ENCODE peak calls at places on chromosomes 16 and 17, in seven cellular contexts. K is stomach, V is IMR-90, N is heart left ventricle, J is uterus, Q is tibial nerve, F is right lobe of liver. B is an unnamed sample. For H3K36me3, the result is how much of the 10 kb centered on the place peaks cover.

GRCh38 chr16:89784409-89784808 is 32.0 kb downstream of the FANCA start:
- DNase-seq in K (no peak), V (no peak), N (no peak), J (no peak), Q (no peak), F (no peak), B (no peak)

GRCh38 chr17:7307686-7308624 is 527 bp downstream of the EIF5A start:
- DNase-seq in K (peak), V (peak), N (peak), J (peak), Q (no peak), F (peak), B (peak)

GRCh38 chr17:933168-934083 is 46.1 kb downstream of the NXN start:
- DNase-seq in K (peak), V (peak), N (no peak), J (peak), Q (no peak), F (no peak), B (no peak)

GRCh38 chr17:35235289-35235688 is 7.6 kb upstream of the SLFN5 start:
- DNase-seq in K (no peak), V (no peak), N (no peak), J (no peak), Q (no peak), F (no peak), B (no peak)

GRCh38 chr16:79651363-79651762 is 50.8 kb upstream of the MAF start:
- DNase-seq in K (peak), V (peak), N (peak), J (peak), Q (peak), F (no peak), B (peak)

GRCh38 chr17:48131216-48131824 is 23.8 kb downstream of the SNX11 start:
- DNase-seq in K (peak), V (peak), N (peak), J (peak), Q (no peak), F (no peak), B (peak)

GRCh38 chr17:17435323-17435722 is 41.5 kb upstream of the MED9 start:
- DNase-seq in K (no peak), V (peak), N (no peak), J (no peak), Q (no peak), F (no peak), B (no peak)

GRCh38 chr17:6098050-6098449 is 27.9 kb downstream of the WSCD1 start:
- DNase-seq in K (no peak), V (no peak), N (no peak), J (no peak), Q (no peak), F (no peak), B (no peak)

GRCh38 chr17:21039839-21040575 is 2.8 kb downstream of the USP22 start:
- DNase-seq in K (no peak), V (peak), N (no peak), J (no peak), Q (no peak), F (no peak), B (no peak)

GRCh38 chr16:87330257-87330624 is 13.0 kb upstream of the C16orf95 start:
- DNase-seq in K (no peak), V (no peak), N (no peak), J (no peak), Q (no peak), F (no peak), B (no peak)

GRCh38 chr17:73521376-73521775 is 122.9 kb downstream of the SDK2 start:
- DNase-seq in K (no peak), V (no peak), N (no peak), J (no peak), Q (no peak), F (no peak), B (no peak)

GRCh38 chr16:86495756-86496261 is 14.5 kb upstream of the FOXF1 start:
- DNase-seq in K (no peak), V (no peak), N (no peak), J (no peak), Q (no peak), F (no peak), B (no peak)

GRCh38 chr16:4679854-4680636 is 13.3 kb upstream of the NUDT16L1 start:
- DNase-seq in K (peak), V (peak), N (peak), J (peak), Q (peak), F (peak), B (peak)

GRCh38 chr17:82105882-82106696 is 8.1 kb upstream of the FASN start:
- DNase-seq in K (peak), V (peak), N (no peak), J (peak), Q (no peak), F (no peak), B (peak)
- TF ChIP-seq POLR2A in K (peak), V (no peak), N (no peak), J (no peak), Q (peak), F (peak), B (peak)

GRCh38 chr16:27025581-27025980 is 41.1 kb upstream of the C16orf82 start:
- DNase-seq in K (no peak), V (no peak), N (no peak), J (no peak), Q (no peak), F (no peak), B (no peak)
- H3K36me3 ChIP-seq in K (under half), V (under half), N (under half), J (under half), Q (under half), F (under half), B (under half)

GRCh38 chr16:67562918-67563707 is 787 bp downstream of the CTCF start:
- DNase-seq in K (peak), V (peak), N (peak), J (peak), Q (no peak), F (peak), B (peak)

GRCh38 chr16:67561501-67561823 is 864 bp upstream of the CTCF start:
- DNase-seq in K (no peak), V (no peak), N (no peak), J (peak), Q (no peak), F (no peak), B (no peak)

GRCh38 chr16:67561824-67562525 is 351 bp upstream of the CTCF start:
- DNase-seq in K (peak), V (peak), N (peak), J (peak), Q (peak), F (peak), B (peak)

GRCh38 chr16:67563708-67564468 is 1.6 kb downstream of the CTCF start:
- DNase-seq in K (peak), V (peak), N (no peak), J (peak), Q (no peak), F (peak), B (peak)

DNA sequence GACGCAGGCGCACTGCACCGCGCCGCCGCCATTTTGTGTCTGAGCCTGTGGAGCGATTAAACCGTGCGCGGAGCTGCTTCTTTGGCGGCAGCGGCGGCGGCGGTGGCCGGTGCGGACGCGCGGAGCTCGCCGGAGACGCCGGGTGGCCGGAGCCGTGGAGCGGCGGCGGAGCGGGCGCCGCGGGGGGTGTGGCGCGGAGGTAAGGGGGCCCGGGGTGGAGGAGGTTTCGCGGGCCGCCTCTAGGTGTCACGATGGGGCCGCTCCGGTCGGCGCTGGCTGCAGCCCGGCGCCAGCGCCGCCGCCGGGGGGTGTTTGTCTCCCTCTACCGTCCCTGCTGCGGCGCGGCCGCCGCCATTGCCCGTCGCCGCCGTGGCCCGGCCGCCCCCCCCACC is at the start of gene CTCF:
- DNase-seq in K (peak), V (peak), N (peak), J (peak), Q (peak), F (peak), B (peak)
- TF ChIP-seq POLR2A in K (no peak), V (no peak), N (no peak), J (peak), Q (no peak), F (peak), B (no peak)

DNA sequence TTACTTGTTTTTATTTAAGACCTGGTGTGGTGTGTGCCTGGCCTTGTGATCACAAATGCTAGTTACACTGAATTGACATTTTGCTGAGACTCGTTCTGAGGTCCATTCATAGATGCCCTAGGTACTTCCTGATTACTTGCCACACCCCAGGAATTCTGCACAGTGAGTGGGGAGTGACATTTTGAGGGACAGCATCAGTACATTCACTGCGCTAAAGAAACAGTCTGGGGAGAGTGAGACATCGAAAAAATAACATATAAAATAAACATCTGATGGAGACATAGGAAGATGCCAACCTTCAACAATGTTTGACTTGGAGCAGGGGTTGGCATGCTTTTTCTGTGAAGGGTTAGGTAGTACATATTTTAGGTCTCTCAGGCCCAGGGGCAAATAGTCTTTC is 30.4 kb downstream of the ABCC1 start:
- DNase-seq in K (no peak), V (no peak), N (no peak), J (no peak), Q (no peak), F (no peak), B (no peak)
- H3K36me3 ChIP-seq in K (under half), V (under half), N (under half), J (under half), Q (under half), F (under half), B (under half)

GRCh38 chr17:76469076-76469990 is 1.9 kb downstream of the AANAT start:
- DNase-seq in K (no peak), V (no peak), N (no peak), J (no peak), Q (no peak), F (peak), B (no peak)
- TF ChIP-seq POLR2A in K (no peak), V (no peak), N (no peak), J (no peak), Q (no peak), F (no peak), B (no peak)

GRCh38 chr17:42843358-42843934 is 934 bp upstream of the AOC2 start:
- DNase-seq in K (no peak), V (peak), N (peak), J (no peak), Q (no peak), F (no peak), B (no peak)

GRCh38 chr17:42845556-42845917 is 1.2 kb downstream of the AOC2 start:
- DNase-seq in K (no peak), V (no peak), N (no peak), J (no peak), Q (no peak), F (no peak), B (no peak)

GRCh38 chr17:42844761-42845555 is 578 bp downstream of the AOC2 start:
- DNase-seq in K (no peak), V (no peak), N (no peak), J (no peak), Q (no peak), F (no peak), B (no peak)

GRCh38 chr17:42844271-42844670 is at the start of gene AOC2:
- DNase-seq in K (no peak), V (no peak), N (no peak), J (no peak), Q (no peak), F (no peak), B (no peak)

DNA sequence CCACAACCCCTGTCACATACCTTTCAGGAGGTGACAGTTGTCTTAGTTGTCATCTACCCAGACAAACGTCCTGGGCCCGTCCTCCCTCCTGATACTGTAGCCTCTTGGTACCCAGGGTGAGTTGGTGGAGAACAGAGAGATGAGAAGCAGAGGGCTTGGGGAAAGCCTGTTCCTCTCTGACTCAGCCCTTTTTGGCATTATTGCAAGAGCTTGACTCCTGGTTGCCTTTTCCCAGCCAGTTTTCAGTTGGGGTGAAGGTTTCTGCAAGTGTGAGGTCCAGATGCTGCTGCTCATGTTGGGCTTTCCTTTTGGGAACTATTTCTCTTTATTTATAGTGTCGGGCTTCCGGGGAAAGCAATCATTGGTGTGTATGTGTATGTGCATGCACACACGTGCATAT is 2.1 kb upstream of the AOC2 start:
- DNase-seq in K (no peak), V (peak), N (no peak), J (no peak), Q (no peak), F (no peak), B (no peak)
- H3K36me3 ChIP-seq in K (half or more), V (half or more), N (half or more), J (under half), Q (half or more), F (under half), B (under half)

GRCh38 chr17:71632328-71632727 is 488.5 kb upstream of the SOX9 start:
- DNase-seq in K (no peak), V (peak), N (no peak), J (no peak), Q (no peak), F (no peak), B (no peak)

GRCh38 chr17:71631483-71631882 is 489.3 kb upstream of the SOX9 start:
- DNase-seq in K (no peak), V (peak), N (no peak), J (no peak), Q (no peak), F (no peak), B (no peak)

GRCh38 chr17:71625330-71625729 is 495.5 kb upstream of the SOX9 start:
- DNase-seq in K (no peak), V (no peak), N (no peak), J (no peak), Q (no peak), F (no peak), B (no peak)

GRCh38 chr17:71633391-71633849 is 487.4 kb upstream of the SOX9 start:
- DNase-seq in K (no peak), V (peak), N (no peak), J (no peak), Q (no peak), F (no peak), B (peak)

GRCh38 chr17:71628306-71628705 is 492.5 kb upstream of the SOX9 start:
- DNase-seq in K (no peak), V (no peak), N (no peak), J (no peak), Q (no peak), F (no peak), B (no peak)
- TF ChIP-seq POLR2A in K (no peak), V (no peak), N (no peak), J (no peak), Q (no peak), F (no peak), B (no peak)

DNA sequence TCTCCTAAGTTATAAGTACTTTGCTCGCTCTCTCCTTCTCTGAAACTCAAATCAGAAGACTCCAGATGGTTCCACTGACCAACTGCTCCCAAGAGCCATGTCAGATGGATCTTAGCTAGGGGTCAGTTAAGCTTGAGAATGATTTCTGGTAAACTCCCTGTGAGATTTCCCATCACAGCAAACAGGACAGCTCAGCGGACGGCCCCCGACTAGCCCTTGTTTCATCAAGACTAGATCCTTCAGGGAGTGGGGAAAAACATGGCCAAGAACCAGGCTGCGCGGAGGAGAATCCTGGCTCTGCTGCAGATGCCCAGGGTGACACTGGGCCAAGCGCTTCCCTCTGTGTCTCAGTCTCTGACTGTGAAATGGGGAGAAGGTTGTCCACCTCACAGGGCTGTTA is 159.8 kb downstream of the C16orf78 start:
- DNase-seq in K (no peak), V (no peak), N (no peak), J (no peak), Q (no peak), F (no peak), B (no peak)
- H3K36me3 ChIP-seq in K (under half), V (under half), N (under half), J (under half), Q (under half), F (under half), B (under half)

B was measured in transverse colon.